ENCODE peak calls at places on chromosomes 16 and 17, in eight cellular contexts. A is stimulated activated naive CD4-positive, alpha-beta T cell; B is mucosa of gallbladder; O is fibroblast of the aortic adventitia; E is choroid plexus epithelial cell; P is stimulated activated CD4-positive, alpha-beta T cell treated with anti-CD3 and anti-CD28 coated beads, Interleukin-12 subunit alpha, Interleukin-12 subunit beta, amount 100 ng/mL, for 24 hours; U is iris pigment epithelial cell; H is A549. N is an unnamed sample.

GRCh38 chr16:68272501-68273209 is 8.3 kb downstream of the SLC7A6 start:
- DNase-seq in A (peak; percentile 63), B (no peak), O (no peak), E (no peak), P (no peak), U (no peak), H (no peak), N (peak; percentile 55)

GRCh38 chr16:83623091-83623730 is 184.6 kb upstream of the HSBP1 start:
- DNase-seq in A (no peak), B (no peak), O (no peak), E (no peak), P (no peak), U (no peak), H (no peak), N (no peak)

GRCh38 chr16:1349351-1349750 is 2.3 kb downstream of the TSR3 start:
- DNase-seq in A (no peak), B (no peak), O (no peak), E (no peak), P (no peak), U (no peak), H (no peak), N (no peak)

GRCh38 chr16:85402910-85403692 is 210.0 kb upstream of the GSE1 start:
- DNase-seq in A (no peak), B (no peak), O (peak; percentile 43), E (peak; percentile 71), P (no peak), U (peak; percentile 68), H (no peak), N (no peak)

GRCh38 chr17:40121886-40122465 is at the start of gene MSL1:
- DNase-seq in A (peak; percentile 81), B (peak; percentile 86), O (peak; percentile 69), E (peak; percentile 82), P (peak; percentile 68), U (peak; percentile 73), H (peak; percentile 91), N (peak; percentile 91)

GRCh38 chr17:28746611-28747045 is 2.8 kb downstream of the TRAF4 start:
- DNase-seq in A (no peak), B (peak; percentile 73), O (no peak), E (no peak), P (no peak), U (peak; percentile 26), H (no peak), N (peak; percentile 88)

GRCh38 chr16:50747206-50747956 is 5.5 kb downstream of the CYLD start:
- DNase-seq in A (no peak), B (no peak), O (peak; percentile 35), E (peak; percentile 55), P (no peak), U (no peak), H (no peak), N (no peak)

GRCh38 chr17:28030386-28030785 is 12.1 kb upstream of the NLK start:
- DNase-seq in A (no peak), B (no peak), O (no peak), E (no peak), P (no peak), U (no peak), H (no peak), N (no peak)

GRCh38 chr16:12538667-12539081 is 265.0 kb downstream of the CPPED1 start:
- DNase-seq in A (no peak), B (no peak), O (peak; percentile 39), E (no peak), P (no peak), U (no peak), H (no peak), N (no peak)

GRCh38 chr17:78738698-78739097 is 43.4 kb downstream of the CYTH1 start:
- DNase-seq in A (no peak), B (no peak), O (no peak), E (no peak), P (no peak), U (no peak), H (no peak), N (no peak)

GRCh38 chr16:11224096-11224893 is 31.7 kb downstream of the SOCS1 start:
- DNase-seq in A (peak; percentile 28), B (peak; percentile 61), O (no peak), E (no peak), P (peak; percentile 40), U (no peak), H (no peak), N (peak; percentile 86)

GRCh38 chr16:57994778-57995177 is 5.7 kb downstream of the ZNF319 start:
- DNase-seq in A (no peak), B (peak; percentile 41), O (peak; percentile 11), E (peak; percentile 61), P (no peak), U (peak; percentile 51), H (no peak), N (peak; percentile 51)

GRCh38 chr16:3645504-3646347 is 8.8 kb upstream of the DNASE1 start:
- DNase-seq in A (no peak), B (no peak), O (no peak), E (peak; percentile 92), P (no peak), U (peak; percentile 74), H (no peak), N (no peak)

GRCh38 chr16:72847187-72848044 is 200.5 kb downstream of the ZFHX3 start:
- DNase-seq in A (no peak), B (peak; percentile 44), O (peak; percentile 27), E (peak; percentile 57), P (no peak), U (peak; percentile 41), H (peak; percentile 63), N (no peak)

GRCh38 chr17:48636177-48637018 is 10.2 kb upstream of the HOXB9 start:
- DNase-seq in A (peak; percentile 39), B (peak; percentile 49), O (peak; percentile 51), E (peak; percentile 16), P (peak; percentile 44), U (peak; percentile 22), H (peak; percentile 95), N (peak; percentile 89)

GRCh38 chr17:83092186-83092585 is 12.8 kb downstream of the METRNL start:
- DNase-seq in A (no peak), B (no peak), O (no peak), E (no peak), P (no peak), U (no peak), H (no peak), N (no peak)

GRCh38 chr17:8726477-8726876 is 18.2 kb downstream of the CCDC42 start:
- DNase-seq in A (no peak), B (no peak), O (no peak), E (no peak), P (no peak), U (no peak), H (no peak), N (no peak)

N was measured in transverse colon.